ENCODE peak calls at places on chromosomes 4 and X, in eight cellular contexts. X, W, N, D, Z, V, J and Y are unnamed samples. For H3K36me3 and H3K4me1, the result is how much of the 10 kb centered on the place peaks cover.

GRCh38 chrX:70253377-70254062 is 6.5 kb downstream of the P2RY4 start:
- DNase-seq in X (no peak), W (no peak), N (peak), D (no peak), Z (no peak), V (no peak), J (no peak), Y (no peak)

GRCh38 chr4:135949926-135950325 is 1582.4 kb downstream of the PCDH18 start:
- DNase-seq in X (no peak), W (no peak), N (no peak), D (no peak), Z (no peak), V (no peak), J (no peak), Y (no peak)

GRCh38 chr4:123941306-123941705 is 544.7 kb downstream of the SPRY1 start:
- DNase-seq in X (no peak), W (no peak), N (peak), D (no peak), Z (no peak), V (no peak), J (no peak), Y (no peak)

GRCh38 chr4:172225457-172225856 is 412.3 kb downstream of the GALNTL6 start:
- DNase-seq in X (no peak), W (no peak), N (no peak), D (no peak), Z (no peak), V (no peak), J (no peak), Y (no peak)

GRCh38 chrX:66731398-66731797 is 92.5 kb upstream of the EDA2R start:
- DNase-seq in X (no peak), W (no peak), N (peak), D (no peak), Z (no peak), V (no peak), J (no peak), Y (no peak)

GRCh38 chr4:10482913-10483312 is 25.7 kb upstream of the ZNF518B start:
- DNase-seq in X (no peak), W (no peak), N (no peak), D (no peak), Z (no peak), V (no peak), J (no peak), Y (no peak)

GRCh38 chrX:132664273-132664672 is 175.4 kb upstream of the MBNL3 start:
- DNase-seq in X (no peak), W (no peak), N (no peak), D (no peak), Z (no peak), V (no peak), J (no peak), Y (no peak)

GRCh38 chr4:25580633-25581467 is 74.8 kb upstream of the SLC34A2 start:
- DNase-seq in X (no peak), W (no peak), N (no peak), D (no peak), Z (no peak), V (no peak), J (no peak), Y (no peak)

GRCh38 chr4:75710246-75710645 is 14.1 kb upstream of the USO1 start:
- DNase-seq in X (no peak), W (no peak), N (no peak), D (peak), Z (no peak), V (no peak), J (no peak), Y (no peak)

GRCh38 chr4:111064342-111064993 is 441.6 kb upstream of the PITX2 start:
- DNase-seq in X (no peak), W (no peak), N (peak), D (peak), Z (no peak), V (no peak), J (no peak), Y (no peak)

GRCh38 chr4:113635739-113636437 is 125.7 kb downstream of the CAMK2D start:
- DNase-seq in X (no peak), W (no peak), N (peak), D (no peak), Z (no peak), V (no peak), J (no peak), Y (no peak)

GRCh38 chr4:109701566-109702399 is 1.5 kb downstream of the CASP6 start:
- DNase-seq in X (no peak), W (peak), N (no peak), D (no peak), Z (no peak), V (peak), J (no peak), Y (peak)

GRCh38 chr4:154642361-154642760 is 29.9 kb upstream of the FGG start:
- DNase-seq in X (no peak), W (no peak), N (no peak), D (no peak), Z (no peak), V (no peak), J (no peak), Y (no peak)

GRCh38 chr4:83109480-83110221 is 4.9 kb downstream of the PLAC8 start:
- DNase-seq in X (peak), W (peak), N (peak), D (peak), Z (peak), V (peak), J (peak), Y (peak)

GRCh38 chr4:151991001-151991883 is 230.4 kb upstream of the GATB start:
- DNase-seq in X (no peak), W (no peak), N (no peak), D (no peak), Z (no peak), V (no peak), J (no peak), Y (no peak)

GRCh38 chr4:125283702-125284279 is 31.0 kb upstream of the FAT4 start:
- DNase-seq in X (no peak), W (no peak), N (peak), D (no peak), Z (no peak), V (no peak), J (no peak), Y (no peak)

GRCh38 chrX:1491851-1492349 is 39.2 kb upstream of the ASMTL start:
- DNase-seq in X (no peak), W (no peak), N (no peak), D (no peak), Z (no peak), V (peak), J (peak), Y (no peak)

GRCh38 chrX:41922694-41923171 is 621 bp downstream of the CASK start:
- DNase-seq in X (peak), W (peak), N (no peak), D (peak), Z (peak), V (peak), J (no peak), Y (peak)

GRCh38 chr4:76697129-76697803 is 200.7 kb downstream of the SOWAHB start:
- DNase-seq in X (no peak), W (no peak), N (no peak), D (no peak), Z (no peak), V (no peak), J (no peak), Y (no peak)

GRCh38 chrX:69150294-69150960 is 14.8 kb downstream of the PJA1 start:
- DNase-seq in X (no peak), W (no peak), N (no peak), D (no peak), Z (no peak), V (no peak), J (no peak), Y (no peak)

GRCh38 chr4:2587215-2587823 is 50.9 kb downstream of the FAM193A start:
- DNase-seq in X (no peak), W (no peak), N (peak), D (no peak), Z (no peak), V (no peak), J (no peak), Y (no peak)

GRCh38 chrX:3520987-3521875 is 174.8 kb upstream of the MXRA5 start:
- DNase-seq in X (no peak), W (no peak), N (peak), D (no peak), Z (no peak), V (no peak), J (no peak), Y (no peak)

GRCh38 chr4:109303141-109303499 is 662 bp upstream of the COL25A1 start:
- DNase-seq in X (no peak), W (no peak), N (no peak), D (no peak), Z (no peak), V (no peak), J (no peak), Y (no peak)

GRCh38 chr4:113260671-113261070 is 211.2 kb downstream of the ANK2 start:
- DNase-seq in X (no peak), W (no peak), N (no peak), D (no peak), Z (no peak), V (no peak), J (no peak), Y (no peak)

GRCh38 chr4:20678382-20678781 is 21.9 kb upstream of the PACRGL start:
- DNase-seq in X (no peak), W (no peak), N (no peak), D (no peak), Z (no peak), V (no peak), J (no peak), Y (no peak)

GRCh38 chrX:37905436-37906147 is 58.2 kb upstream of the DYNLT3 start:
- DNase-seq in X (no peak), W (no peak), N (peak), D (peak), Z (peak), V (peak), J (no peak), Y (peak)

GRCh38 chr4:89070041-89070440 is 13.1 kb upstream of the FAM13A start:
- DNase-seq in X (no peak), W (no peak), N (no peak), D (no peak), Z (no peak), V (no peak), J (no peak), Y (no peak)

GRCh38 chr4:155600246-155600645 is 66.4 kb upstream of the GUCY1A1 start:
- DNase-seq in X (no peak), W (no peak), N (no peak), D (no peak), Z (no peak), V (no peak), J (no peak), Y (no peak)

GRCh38 chr4:181959121-181959520 is 284.1 kb upstream of the TENM3 start:
- DNase-seq in X (no peak), W (no peak), N (peak), D (peak), Z (no peak), V (no peak), J (no peak), Y (no peak)

GRCh38 chr4:90183254-90183653 is 56.1 kb downstream of the CCSER1 start:
- DNase-seq in X (no peak), W (peak), N (no peak), D (no peak), Z (no peak), V (no peak), J (no peak), Y (peak)

GRCh38 chr4:171117457-171117856 is 695.7 kb upstream of the GALNTL6 start:
- DNase-seq in X (no peak), W (no peak), N (no peak), D (no peak), Z (no peak), V (no peak), J (no peak), Y (no peak)

GRCh38 chrX:47623540-47624027 is 3.9 kb upstream of the SYN1 start:
- DNase-seq in X (no peak), W (peak), N (peak), D (peak), Z (peak), V (peak), J (no peak), Y (peak)

GRCh38 chr4:139391731-139392130 is 62.2 kb upstream of the RAB33B start:
- DNase-seq in X (no peak), W (no peak), N (no peak), D (no peak), Z (no peak), V (no peak), J (no peak), Y (no peak)

GRCh38 chr4:139389102-139389501 is 64.8 kb upstream of the RAB33B start:
- DNase-seq in X (no peak), W (no peak), N (no peak), D (no peak), Z (no peak), V (no peak), J (no peak), Y (no peak)

GRCh38 chr4:139386421-139386820 is 67.5 kb upstream of the RAB33B start:
- DNase-seq in X (no peak), W (no peak), N (no peak), D (no peak), Z (no peak), V (no peak), J (no peak), Y (no peak)
- H3K36me3 ChIP-seq in X (under half), W (under half), N (under half), D (half or more), Z (under half), V (under half), J (under half), Y (under half)

DNA sequence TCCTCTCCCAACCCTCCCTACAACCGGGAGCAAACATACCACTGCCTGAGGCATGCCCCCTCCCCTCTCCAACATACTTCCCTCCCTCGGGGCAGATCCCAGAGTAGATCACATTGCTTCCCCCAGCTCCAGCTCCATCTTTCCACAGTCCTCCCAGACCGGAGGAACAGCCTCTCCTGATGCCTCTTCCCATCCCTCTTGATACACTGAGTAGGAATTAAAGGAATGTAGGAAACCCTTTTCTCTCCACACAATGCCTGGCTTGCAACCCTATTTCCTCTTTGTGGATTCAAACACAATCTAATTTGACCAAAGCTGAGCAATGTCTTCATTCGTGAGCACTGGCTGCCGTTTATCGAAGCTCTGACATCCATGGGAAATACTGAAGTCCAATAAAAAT is 339.8 kb downstream of the BCOR start:
- DNase-seq in X (no peak), W (no peak), N (peak), D (no peak), Z (no peak), V (peak), J (no peak), Y (no peak)
- H3K4me1 ChIP-seq in X (under half), W (under half), N (under half), D (half or more), Z (under half), V (under half), J (under half), Y (under half)

DNA sequence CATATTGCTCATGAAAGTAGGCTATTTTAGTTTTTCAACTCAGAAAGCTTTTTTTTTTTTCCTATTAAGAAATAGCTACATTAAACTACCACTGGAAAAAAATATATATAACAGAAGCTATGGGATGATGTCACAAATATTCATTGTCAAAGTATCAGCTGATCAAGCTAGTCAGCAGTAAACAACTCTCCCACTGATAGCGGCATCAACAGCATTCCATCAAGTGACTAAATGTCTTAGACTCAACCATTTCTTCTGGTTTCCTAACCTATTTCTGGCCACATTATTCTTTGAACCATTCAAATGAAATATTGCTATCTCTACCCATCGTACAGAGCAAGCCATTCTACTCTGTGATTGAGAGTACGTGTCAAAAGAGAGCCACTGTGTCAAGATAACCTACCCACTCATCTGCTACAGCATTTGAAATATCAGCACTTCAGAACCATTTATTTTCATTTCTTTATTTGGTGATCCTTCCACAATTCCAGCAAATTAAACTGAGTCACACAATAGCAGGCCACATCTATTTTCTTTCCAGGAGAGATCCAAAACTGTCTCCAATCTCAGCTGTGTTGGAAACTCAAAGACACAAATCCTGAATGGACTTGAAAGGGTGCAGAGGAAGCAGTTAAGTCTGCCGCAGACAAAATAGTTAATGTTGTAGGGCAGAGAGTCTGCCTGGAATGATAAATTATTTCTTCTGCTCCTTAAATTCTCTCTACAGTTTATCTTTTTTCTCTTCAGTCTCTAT is 365.0 kb downstream of the PDGFC start:
- DNase-seq in X (no peak), W (no peak), N (peak), D (no peak), Z (no peak), V (no peak), J (no peak), Y (no peak)
- H3K4me3 ChIP-seq in X (no peak), W (no peak), N (no peak), D (no peak), Z (no peak), V (no peak), J (no peak), Y (no peak)

GRCh38 chr4:522911-523443 is 24.0 kb downstream of the PIGG start:
- DNase-seq in X (no peak), W (no peak), N (no peak), D (no peak), Z (no peak), V (no peak), J (no peak), Y (no peak)
- H3K36me3 ChIP-seq in X (under half), W (under half), N (half or more), D (under half), Z (under half), V (under half), J (under half), Y (under half)

DNA sequence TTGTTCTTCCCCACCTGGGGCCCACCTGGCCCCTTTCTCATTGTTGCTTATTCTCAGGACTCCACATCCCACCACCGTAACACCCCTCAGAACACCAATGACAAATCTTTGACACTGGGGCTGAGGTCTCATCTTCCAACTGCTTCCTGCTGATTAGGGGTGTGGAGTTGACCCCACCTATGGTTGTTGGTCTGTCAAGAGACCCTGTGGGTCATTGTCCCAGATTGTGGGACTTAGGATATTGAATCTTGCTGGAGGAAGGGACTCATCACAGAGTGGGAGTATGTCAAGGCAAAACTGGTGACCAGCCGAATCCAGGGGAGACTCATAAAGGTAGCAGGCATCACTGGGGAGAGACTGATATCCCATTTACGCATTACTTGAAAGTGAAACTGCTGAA is 140.2 kb upstream of the PLAC1 start:
- DNase-seq in X (no peak), W (no peak), N (no peak), D (no peak), Z (no peak), V (no peak), J (no peak), Y (no peak)
- H3K4me1 ChIP-seq in X (under half), W (under half), N (under half), D (under half), Z (under half), V (under half), J (under half), Y (under half)

DNA sequence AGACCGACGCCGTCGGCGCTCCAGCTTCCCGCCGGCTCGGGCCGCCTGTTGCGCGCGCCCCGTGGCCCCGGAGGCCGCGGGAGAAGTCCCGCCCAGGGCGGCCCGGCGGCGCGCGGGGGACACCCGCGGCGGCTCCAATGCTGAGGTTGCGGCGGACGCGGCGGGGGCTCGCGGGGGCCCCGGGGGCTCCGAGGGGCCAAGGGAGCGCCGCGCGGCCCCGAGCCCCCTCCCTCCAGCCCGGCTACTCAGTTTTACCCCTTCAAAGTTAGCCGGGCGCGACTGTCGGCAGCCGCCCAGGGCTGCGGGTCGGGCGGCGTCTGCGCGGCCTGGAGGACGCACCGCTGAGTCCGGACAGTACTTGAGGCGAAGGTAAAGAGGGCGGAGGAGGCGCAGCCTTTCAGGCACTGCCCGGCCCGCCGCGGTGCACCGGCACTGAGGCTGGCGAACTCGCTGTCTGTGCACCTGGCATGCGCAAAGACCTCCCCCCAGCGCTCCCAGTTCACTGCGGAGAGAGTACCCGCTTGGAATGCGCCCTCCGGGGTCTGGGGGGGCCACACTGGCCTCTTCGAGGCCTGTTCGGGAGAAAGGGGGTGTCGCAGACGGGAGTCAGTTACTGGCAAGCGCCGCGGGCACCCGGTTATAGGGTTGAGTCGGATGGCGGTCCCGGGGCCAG is 1.3 kb downstream of the PCDH19 start:
- DNase-seq in X (no peak), W (no peak), N (no peak), D (no peak), Z (no peak), V (no peak), J (no peak), Y (no peak)
- H3K4me3 ChIP-seq in X (no peak), W (no peak), N (no peak), D (no peak), Z (no peak), V (no peak), J (no peak), Y (no peak)